ENCODE peak calls at places on chromosomes 4 and X, in six cellular contexts. One of them, this sample, is unnamed.

GRCh38 chr4:87502580-87503238 is 26.5 kb downstream of the SPARCL1 start:
- DNase-seq in frontal cortex: peak; percentile 29
- DNase-seq in substantia nigra: no peak
- DNase-seq in lung: no peak
- DNase-seq in choroid plexus epithelial cell: peak; percentile 51
- DNase-seq in CD8-positive, alpha-beta memory T cell: no peak
- DNase-seq in this sample: no peak

GRCh38 chrX:11334165-11334564 is 41.0 kb downstream of the AMELX start:
- DNase-seq in choroid plexus epithelial cell: no peak
- DNase-seq in substantia nigra: no peak
- DNase-seq in frontal cortex: no peak
- DNase-seq in lung: no peak
- DNase-seq in CD8-positive, alpha-beta memory T cell: no peak
- DNase-seq in this sample: no peak

GRCh38 chrX:1912193-1912592 is 297.3 kb downstream of the ASMT start:
- DNase-seq in CD8-positive, alpha-beta memory T cell: no peak
- DNase-seq in lung: no peak
- DNase-seq in substantia nigra: no peak
- DNase-seq in choroid plexus epithelial cell: no peak
- DNase-seq in frontal cortex: no peak
- DNase-seq in this sample: no peak

GRCh38 chr4:28357985-28358384 is 1497.3 kb downstream of the STIM2 start:
- DNase-seq in substantia nigra: no peak
- DNase-seq in lung: no peak
- DNase-seq in choroid plexus epithelial cell: peak; percentile 54
- DNase-seq in CD8-positive, alpha-beta memory T cell: no peak
- DNase-seq in frontal cortex: no peak
- DNase-seq in this sample: no peak

GRCh38 chr4:140861359-140862181 is 105.4 kb upstream of the TBC1D9 start:
- DNase-seq in lung: peak; percentile 63
- DNase-seq in frontal cortex: peak; percentile 52
- DNase-seq in choroid plexus epithelial cell: peak; percentile 95
- DNase-seq in substantia nigra: no peak
- DNase-seq in CD8-positive, alpha-beta memory T cell: no peak
- DNase-seq in this sample: peak; percentile 78

GRCh38 chrX:11908371-11908770 is 150.3 kb downstream of the MSL3 start:
- DNase-seq in frontal cortex: no peak
- DNase-seq in substantia nigra: no peak
- DNase-seq in choroid plexus epithelial cell: peak; percentile 51
- DNase-seq in CD8-positive, alpha-beta memory T cell: no peak
- DNase-seq in lung: no peak
- DNase-seq in this sample: peak; percentile 51

GRCh38 chr4:23888421-23889319 is 1.2 kb downstream of the PPARGC1A start:
- DNase-seq in CD8-positive, alpha-beta memory T cell: no peak
- DNase-seq in choroid plexus epithelial cell: peak; percentile 51
- DNase-seq in frontal cortex: no peak
- DNase-seq in lung: peak; percentile 30
- DNase-seq in substantia nigra: no peak
- DNase-seq in this sample: no peak

GRCh38 chrX:154120567-154120966 is 23.1 kb upstream of the MECP2 start:
- DNase-seq in CD8-positive, alpha-beta memory T cell: no peak
- DNase-seq in lung: no peak
- DNase-seq in substantia nigra: no peak
- DNase-seq in choroid plexus epithelial cell: no peak
- DNase-seq in frontal cortex: no peak
- DNase-seq in this sample: no peak

GRCh38 chr4:26197018-26197779 is 123.6 kb upstream of the RBPJ start:
- DNase-seq in lung: no peak
- DNase-seq in frontal cortex: no peak
- DNase-seq in choroid plexus epithelial cell: peak; percentile 89
- DNase-seq in CD8-positive, alpha-beta memory T cell: peak; percentile 56
- DNase-seq in substantia nigra: no peak
- DNase-seq in this sample: no peak

GRCh38 chr4:38099908-38100407 is 139.8 kb downstream of the PTTG2 start:
- DNase-seq in frontal cortex: no peak
- DNase-seq in lung: no peak
- DNase-seq in substantia nigra: no peak
- DNase-seq in choroid plexus epithelial cell: peak; percentile 84
- DNase-seq in CD8-positive, alpha-beta memory T cell: no peak
- DNase-seq in this sample: no peak

GRCh38 chrX:81414630-81415029 is 212.7 kb downstream of the SH3BGRL start:
- DNase-seq in substantia nigra: no peak
- DNase-seq in choroid plexus epithelial cell: peak; percentile 1
- DNase-seq in lung: no peak
- DNase-seq in frontal cortex: no peak
- DNase-seq in CD8-positive, alpha-beta memory T cell: no peak
- DNase-seq in this sample: peak; percentile 28

GRCh38 chr4:88018471-88018870 is 11.0 kb downstream of the PKD2 start:
- DNase-seq in lung: no peak
- DNase-seq in substantia nigra: no peak
- DNase-seq in choroid plexus epithelial cell: peak; percentile 52
- DNase-seq in CD8-positive, alpha-beta memory T cell: no peak
- DNase-seq in frontal cortex: no peak
- DNase-seq in this sample: no peak

GRCh38 chrX:1392376-1393130 is 640 bp upstream of the SLC25A6 start:
- DNase-seq in lung: peak; percentile 74
- DNase-seq in frontal cortex: peak; percentile 69
- DNase-seq in substantia nigra: no peak
- DNase-seq in choroid plexus epithelial cell: peak; percentile 75
- DNase-seq in CD8-positive, alpha-beta memory T cell: no peak
- DNase-seq in this sample: no peak

GRCh38 chr4:148016063-148016637 is 284.3 kb downstream of the ARHGAP10 start:
- DNase-seq in lung: no peak
- DNase-seq in choroid plexus epithelial cell: no peak
- DNase-seq in substantia nigra: no peak
- DNase-seq in frontal cortex: no peak
- DNase-seq in CD8-positive, alpha-beta memory T cell: no peak
- DNase-seq in this sample: no peak

GRCh38 chr4:115945026-115945425 is 831.6 kb upstream of the NDST4 start:
- DNase-seq in lung: no peak
- DNase-seq in CD8-positive, alpha-beta memory T cell: no peak
- DNase-seq in frontal cortex: no peak
- DNase-seq in choroid plexus epithelial cell: no peak
- DNase-seq in substantia nigra: no peak
- DNase-seq in this sample: no peak

GRCh38 chr4:18930487-18930886 is 908.9 kb upstream of the LCORL start:
- DNase-seq in frontal cortex: no peak
- DNase-seq in substantia nigra: no peak
- DNase-seq in choroid plexus epithelial cell: no peak
- DNase-seq in CD8-positive, alpha-beta memory T cell: no peak
- DNase-seq in lung: no peak
- DNase-seq in this sample: no peak

GRCh38 chr4:8858188-8858924 is 13.3 kb downstream of the HMX1 start:
- DNase-seq in frontal cortex: no peak
- DNase-seq in CD8-positive, alpha-beta memory T cell: no peak
- DNase-seq in choroid plexus epithelial cell: no peak
- DNase-seq in lung: no peak
- DNase-seq in substantia nigra: no peak
- DNase-seq in this sample: no peak

GRCh38 chr4:146033149-146033548 is 94.5 kb upstream of the ZNF827 start:
- DNase-seq in substantia nigra: no peak
- DNase-seq in choroid plexus epithelial cell: peak; percentile 16
- DNase-seq in lung: peak; percentile 32
- DNase-seq in CD8-positive, alpha-beta memory T cell: no peak
- DNase-seq in frontal cortex: no peak
- DNase-seq in this sample: no peak

GRCh38 chrX:106415276-106415895 is 196.4 kb upstream of the RADX start:
- DNase-seq in CD8-positive, alpha-beta memory T cell: no peak
- DNase-seq in lung: no peak
- DNase-seq in substantia nigra: no peak
- DNase-seq in frontal cortex: no peak
- DNase-seq in choroid plexus epithelial cell: peak; percentile 50
- DNase-seq in this sample: peak; percentile 47

GRCh38 chr4:93788712-93789111 is 39.8 kb upstream of the ATOH1 start:
- DNase-seq in CD8-positive, alpha-beta memory T cell: no peak
- DNase-seq in substantia nigra: no peak
- DNase-seq in choroid plexus epithelial cell: peak; percentile 61
- DNase-seq in frontal cortex: no peak
- DNase-seq in lung: no peak
- DNase-seq in this sample: peak; percentile 26

GRCh38 chr4:183960912-183961569 is 55.9 kb downstream of the STOX2 start:
- DNase-seq in lung: no peak
- DNase-seq in CD8-positive, alpha-beta memory T cell: no peak
- DNase-seq in frontal cortex: no peak
- DNase-seq in choroid plexus epithelial cell: no peak
- DNase-seq in substantia nigra: no peak
- DNase-seq in this sample: no peak

GRCh38 chr4:4880492-4880891 is 21.0 kb downstream of the MSX1 start:
- DNase-seq in CD8-positive, alpha-beta memory T cell: no peak
- DNase-seq in substantia nigra: no peak
- DNase-seq in frontal cortex: no peak
- DNase-seq in lung: no peak
- DNase-seq in choroid plexus epithelial cell: peak; percentile 27
- DNase-seq in this sample: no peak

GRCh38 chrX:71617742-71618141 is 569 bp downstream of the CXCR3 start:
- DNase-seq in lung: no peak
- DNase-seq in substantia nigra: no peak
- DNase-seq in choroid plexus epithelial cell: no peak
- DNase-seq in CD8-positive, alpha-beta memory T cell: no peak
- DNase-seq in frontal cortex: no peak
- DNase-seq in this sample: no peak

GRCh38 chr4:176784816-176785215 is 7.9 kb downstream of the VEGFC start:
- DNase-seq in frontal cortex: no peak
- DNase-seq in CD8-positive, alpha-beta memory T cell: no peak
- DNase-seq in substantia nigra: no peak
- DNase-seq in lung: no peak
- DNase-seq in choroid plexus epithelial cell: peak; percentile 50
- DNase-seq in this sample: no peak

GRCh38 chr4:55903577-55903976 is 45.2 kb upstream of the CEP135 start:
- DNase-seq in CD8-positive, alpha-beta memory T cell: no peak
- DNase-seq in substantia nigra: no peak
- DNase-seq in frontal cortex: no peak
- DNase-seq in choroid plexus epithelial cell: no peak
- DNase-seq in lung: no peak
- DNase-seq in this sample: no peak

GRCh38 chrX:22025751-22026150 is 6.4 kb upstream of the PHEX start:
- DNase-seq in choroid plexus epithelial cell: peak; percentile 4
- DNase-seq in substantia nigra: no peak
- DNase-seq in lung: no peak
- DNase-seq in CD8-positive, alpha-beta memory T cell: no peak
- DNase-seq in frontal cortex: no peak
- DNase-seq in this sample: no peak

GRCh38 chr4:3252831-3253641 is 4.1 kb downstream of the MSANTD1 start:
- DNase-seq in substantia nigra: no peak
- DNase-seq in CD8-positive, alpha-beta memory T cell: no peak
- DNase-seq in choroid plexus epithelial cell: no peak
- DNase-seq in frontal cortex: no peak
- DNase-seq in lung: no peak
- DNase-seq in this sample: no peak

GRCh38 chr4:145230726-145231125 is 50.3 kb upstream of the OTUD4 start:
- DNase-seq in lung: no peak
- DNase-seq in choroid plexus epithelial cell: peak; percentile 34
- DNase-seq in frontal cortex: no peak
- DNase-seq in substantia nigra: no peak
- DNase-seq in CD8-positive, alpha-beta memory T cell: no peak
- DNase-seq in this sample: no peak

This sample was measured in KBM-7.